ENCODE peak calls at places on chromosome 16, in four cellular contexts. I is HS-5; L is T-helper 1 cell; B is stimulated activated CD8-positive, alpha-beta memory T cell treated with anti-CD3 and anti-CD28 coated beads, Interleukin-2, amount 100 ng/mL, for 1 hour. G is an unnamed sample.

GRCh38 chr16:80210787-80211186 is 330.0 kb upstream of the DYNLRB2 start:
- DNase-seq in L (no peak), B (no peak), I (no peak), G (no peak)

GRCh38 chr16:47037396-47037745 is 63.9 kb upstream of the DNAJA2 start:
- DNase-seq in B (no peak), I (no peak), L (no peak), G (no peak)

GRCh38 chr16:11530171-11530940 is 56.4 kb downstream of the LITAF start:
- DNase-seq in I (peak; percentile 8), L (no peak), B (no peak), G (no peak)

GRCh38 chr16:84607694-84608093 is 10.2 kb downstream of the COTL1 start:
- DNase-seq in L (no peak), I (no peak), B (no peak), G (no peak)

GRCh38 chr16:81536648-81537047 is 92.0 kb downstream of the CMIP start:
- DNase-seq in I (no peak), B (no peak), L (no peak), G (no peak)

GRCh38 chr16:48081656-48082055 is 74.1 kb downstream of the ABCC12 start:
- DNase-seq in L (no peak), I (peak; percentile 24), B (no peak), G (no peak)

GRCh38 chr16:83963277-83964119 is 4.5 kb upstream of the NECAB2 start:
- DNase-seq in I (no peak), L (no peak), B (no peak), G (no peak)

GRCh38 chr16:50721549-50722409 is 20.1 kb upstream of the CYLD start:
- DNase-seq in I (no peak), L (no peak), B (no peak), G (no peak)

GRCh38 chr16:24610421-24610765 is 71.0 kb downstream of the RBBP6 start:
- DNase-seq in L (no peak), I (no peak), B (no peak), G (no peak)

GRCh38 chr16:81804134-81804610 is 25.1 kb downstream of the PLCG2 start:
- DNase-seq in L (no peak), I (no peak), B (no peak), G (no peak)

GRCh38 chr16:54175169-54175551 is 111.4 kb downstream of the IRX3 start:
- DNase-seq in I (no peak), B (no peak), L (no peak), G (no peak)

GRCh38 chr16:85564277-85565051 is 48.7 kb upstream of the GSE1 start:
- DNase-seq in L (no peak), I (no peak), B (no peak), G (no peak)

GRCh38 chr16:29813644-29814562 is 1.9 kb downstream of the PRRT2 start:
- DNase-seq in I (no peak), B (no peak), L (no peak), G (no peak)

GRCh38 chr16:67296422-67296821 is 17.1 kb downstream of the PLEKHG4 start:
- DNase-seq in L (no peak), I (peak; percentile 51), B (no peak), G (no peak)

GRCh38 chr16:47600376-47600775 is 139.2 kb downstream of the PHKB start:
- DNase-seq in L (no peak), I (no peak), B (no peak), G (no peak)

GRCh38 chr16:8108991-8109509 is 481.3 kb downstream of the TMEM114 start:
- DNase-seq in B (no peak), I (no peak), L (no peak), G (no peak)

GRCh38 chr16:21001262-21001661 is 100.7 kb downstream of the LYRM1 start:
- DNase-seq in I (no peak), L (no peak), B (no peak), G (no peak)

GRCh38 chr16:13909872-13910303 is 10.1 kb upstream of the ERCC4 start:
- DNase-seq in L (no peak), B (no peak), I (no peak), G (no peak)

GRCh38 chr16:84735846-84736586 is 36.2 kb downstream of the USP10 start:
- DNase-seq in I (no peak), L (peak; percentile 23), B (no peak), G (no peak)

G was measured in stimulated activated CD4-positive, alpha-beta T cell treated with anti-CD3 and anti-CD28 coated beads, Interleukin-15, amount 100 ng/mL, for 1 hour.